ENCODE peak calls at places on chromosomes 6 and 20, in four cellular contexts. One of them, this sample, is unnamed. For H3K27me3 and H3K4me1, the result is how much of the 10 kb centered on the place peaks cover.

GRCh38 chr6:168908166-168908565 is 345.5 kb downstream of the THBS2 start:
- DNase-seq in lower lobe of right lung: no peak
- DNase-seq in foreskin keratinocyte: peak
- DNase-seq in tibial nerve: no peak
- DNase-seq in this sample: no peak

GRCh38 chr6:90328004-90328403 is 31.4 kb upstream of the BACH2 start:
- DNase-seq in foreskin keratinocyte: peak
- DNase-seq in lower lobe of right lung: no peak
- DNase-seq in tibial nerve: no peak
- DNase-seq in this sample: no peak

GRCh38 chr6:3456794-3457709 is at the start of gene SLC22A23:
- DNase-seq in tibial nerve: peak
- DNase-seq in foreskin keratinocyte: peak
- DNase-seq in lower lobe of right lung: peak
- DNase-seq in this sample: peak

GRCh38 chr20:34693414-34693813 is 10.7 kb upstream of the TP53INP2 start:
- DNase-seq in lower lobe of right lung: no peak
- DNase-seq in foreskin keratinocyte: no peak
- DNase-seq in tibial nerve: no peak
- DNase-seq in this sample: no peak

GRCh38 chr6:36126553-36127458 is 3.5 kb upstream of the MAPK13 start:
- DNase-seq in tibial nerve: no peak
- DNase-seq in lower lobe of right lung: no peak
- DNase-seq in foreskin keratinocyte: no peak
- DNase-seq in this sample: no peak

GRCh38 chr6:147077251-147077650 is 127.0 kb upstream of the STXBP5 start:
- DNase-seq in foreskin keratinocyte: no peak
- DNase-seq in lower lobe of right lung: peak
- DNase-seq in tibial nerve: no peak
- DNase-seq in this sample: no peak

GRCh38 chr20:23086056-23086551 is at the start of gene CD93:
- DNase-seq in foreskin keratinocyte: no peak
- DNase-seq in lower lobe of right lung: peak
- DNase-seq in tibial nerve: peak
- DNase-seq in this sample: peak

GRCh38 chr6:112983741-112984221 is 636.7 kb downstream of the RFPL4B start:
- DNase-seq in foreskin keratinocyte: no peak
- DNase-seq in tibial nerve: no peak
- DNase-seq in lower lobe of right lung: no peak
- DNase-seq in this sample: no peak

GRCh38 chr20:38229376-38230252 is 30.9 kb downstream of the KIAA1755 start:
- DNase-seq in lower lobe of right lung: no peak
- DNase-seq in tibial nerve: peak
- DNase-seq in foreskin keratinocyte: no peak
- DNase-seq in this sample: no peak

GRCh38 chr20:35517125-35517524 is 12.3 kb downstream of the C20orf173 start:
- DNase-seq in foreskin keratinocyte: no peak
- DNase-seq in lower lobe of right lung: no peak
- DNase-seq in tibial nerve: no peak
- DNase-seq in this sample: no peak

GRCh38 chr6:12955996-12956395 is 239.4 kb downstream of the PHACTR1 start:
- DNase-seq in lower lobe of right lung: no peak
- DNase-seq in foreskin keratinocyte: no peak
- DNase-seq in tibial nerve: no peak
- DNase-seq in this sample: no peak

GRCh38 chr6:90368601-90369000 is 72.0 kb upstream of the BACH2 start:
- DNase-seq in lower lobe of right lung: no peak
- DNase-seq in tibial nerve: no peak
- DNase-seq in foreskin keratinocyte: no peak
- DNase-seq in this sample: no peak

GRCh38 chr6:2102316-2102883 is 143.0 kb downstream of the GMDS start:
- DNase-seq in foreskin keratinocyte: no peak
- DNase-seq in tibial nerve: no peak
- DNase-seq in lower lobe of right lung: no peak
- DNase-seq in this sample: no peak

GRCh38 chr6:11459002-11459658 is 78.4 kb upstream of the TMEM170B start:
- DNase-seq in tibial nerve: no peak
- DNase-seq in foreskin keratinocyte: no peak
- DNase-seq in lower lobe of right lung: no peak
- DNase-seq in this sample: no peak

GRCh38 chr6:104789770-104790190 is 69.9 kb downstream of the HACE1 start:
- DNase-seq in tibial nerve: no peak
- DNase-seq in foreskin keratinocyte: peak
- DNase-seq in lower lobe of right lung: no peak
- DNase-seq in this sample: peak

GRCh38 chr6:39517763-39518162 is 195.3 kb upstream of the KCNK16 start:
- DNase-seq in foreskin keratinocyte: no peak
- DNase-seq in tibial nerve: no peak
- DNase-seq in lower lobe of right lung: no peak
- DNase-seq in this sample: no peak

GRCh38 chr6:105810105-105810921 is 275.8 kb upstream of the PRDM1 start:
- DNase-seq in tibial nerve: peak
- DNase-seq in lower lobe of right lung: peak
- DNase-seq in foreskin keratinocyte: peak
- DNase-seq in this sample: no peak

GRCh38 chr6:124036384-124036783 is 232.7 kb downstream of the NKAIN2 start:
- DNase-seq in lower lobe of right lung: no peak
- DNase-seq in foreskin keratinocyte: no peak
- DNase-seq in tibial nerve: no peak
- DNase-seq in this sample: no peak

GRCh38 chr20:50664248-50664647 is 27.1 kb downstream of the RIPOR3 start:
- DNase-seq in foreskin keratinocyte: no peak
- DNase-seq in tibial nerve: no peak
- DNase-seq in lower lobe of right lung: no peak
- DNase-seq in this sample: no peak

GRCh38 chr6:156727715-156728385 is 49.3 kb upstream of the ARID1B start:
- DNase-seq in tibial nerve: no peak
- DNase-seq in foreskin keratinocyte: no peak
- DNase-seq in lower lobe of right lung: no peak
- DNase-seq in this sample: no peak

GRCh38 chr6:165841153-165841558 is 178.1 kb upstream of the PDE10A start:
- DNase-seq in foreskin keratinocyte: no peak
- DNase-seq in tibial nerve: no peak
- DNase-seq in lower lobe of right lung: no peak
- DNase-seq in this sample: no peak

GRCh38 chr6:156633291-156633690 is 143.9 kb upstream of the ARID1B start:
- DNase-seq in foreskin keratinocyte: no peak
- DNase-seq in lower lobe of right lung: no peak
- DNase-seq in tibial nerve: no peak
- DNase-seq in this sample: no peak

GRCh38 chr20:62025394-62025793 is 40.3 kb downstream of the TAF4 start:
- DNase-seq in lower lobe of right lung: no peak
- DNase-seq in foreskin keratinocyte: no peak
- DNase-seq in tibial nerve: no peak
- DNase-seq in this sample: no peak

GRCh38 chr6:6709106-6709505 is 120.6 kb downstream of the LY86 start:
- DNase-seq in foreskin keratinocyte: no peak
- DNase-seq in lower lobe of right lung: no peak
- DNase-seq in tibial nerve: no peak
- DNase-seq in this sample: no peak

GRCh38 chr20:62947532-62948300 is 4.8 kb upstream of the SLC17A9 start:
- DNase-seq in foreskin keratinocyte: no peak
- DNase-seq in tibial nerve: no peak
- DNase-seq in lower lobe of right lung: no peak
- DNase-seq in this sample: no peak

GRCh38 chr20:63979549-63980316 is at the start of gene SAMD10:
- DNase-seq in tibial nerve: peak
- DNase-seq in lower lobe of right lung: no peak
- DNase-seq in foreskin keratinocyte: no peak
- DNase-seq in this sample: peak

GRCh38 chr6:123962508-123962907 is 158.8 kb downstream of the NKAIN2 start:
- DNase-seq in tibial nerve: no peak
- DNase-seq in lower lobe of right lung: peak
- DNase-seq in foreskin keratinocyte: peak
- DNase-seq in this sample: no peak

GRCh38 chr6:116611020-116611419 is 5.3 kb upstream of the RSPH4A start:
- DNase-seq in foreskin keratinocyte: peak
- DNase-seq in tibial nerve: no peak
- DNase-seq in lower lobe of right lung: no peak
- DNase-seq in this sample: no peak

GRCh38 chr6:90256698-90257485 is 39.8 kb downstream of the BACH2 start:
- DNase-seq in foreskin keratinocyte: peak
- DNase-seq in tibial nerve: no peak
- DNase-seq in lower lobe of right lung: no peak
- DNase-seq in this sample: peak

GRCh38 chr6:11616200-11616611 is 78.7 kb downstream of the TMEM170B start:
- DNase-seq in foreskin keratinocyte: no peak
- DNase-seq in lower lobe of right lung: no peak
- DNase-seq in tibial nerve: no peak
- DNase-seq in this sample: no peak

GRCh38 chr6:46917002-46917401 is 4.7 kb downstream of the ADGRF5 start:
- DNase-seq in tibial nerve: no peak
- DNase-seq in lower lobe of right lung: no peak
- DNase-seq in foreskin keratinocyte: no peak
- DNase-seq in this sample: no peak

GRCh38 chr6:24445704-24446103 is 43.0 kb downstream of the MRS2 start:
- DNase-seq in tibial nerve: no peak
- DNase-seq in lower lobe of right lung: no peak
- DNase-seq in foreskin keratinocyte: no peak
- DNase-seq in this sample: no peak

GRCh38 chr6:166596741-166597507 is 10.4 kb upstream of the RAMACL start:
- DNase-seq in lower lobe of right lung: no peak
- DNase-seq in foreskin keratinocyte: no peak
- DNase-seq in tibial nerve: no peak
- DNase-seq in this sample: no peak

GRCh38 chr6:43604174-43604573 is 24.9 kb downstream of the GTPBP2 start:
- DNase-seq in foreskin keratinocyte: peak
- DNase-seq in lower lobe of right lung: no peak
- DNase-seq in tibial nerve: no peak
- DNase-seq in this sample: no peak

GRCh38 chr6:131281471-131282270 is 146.4 kb downstream of the AKAP7 start:
- DNase-seq in tibial nerve: peak
- DNase-seq in lower lobe of right lung: peak
- DNase-seq in foreskin keratinocyte: no peak
- DNase-seq in this sample: peak

GRCh38 chr6:87351583-87351982 is 7.0 kb downstream of the C6orf163 start:
- DNase-seq in tibial nerve: no peak
- DNase-seq in lower lobe of right lung: no peak
- DNase-seq in foreskin keratinocyte: no peak
- DNase-seq in this sample: no peak

GRCh38 chr6:1609662-1610496 is at the start of gene FOXC1:
- DNase-seq in foreskin keratinocyte: peak
- DNase-seq in tibial nerve: peak
- DNase-seq in lower lobe of right lung: peak
- DNase-seq in this sample: peak

DNA sequence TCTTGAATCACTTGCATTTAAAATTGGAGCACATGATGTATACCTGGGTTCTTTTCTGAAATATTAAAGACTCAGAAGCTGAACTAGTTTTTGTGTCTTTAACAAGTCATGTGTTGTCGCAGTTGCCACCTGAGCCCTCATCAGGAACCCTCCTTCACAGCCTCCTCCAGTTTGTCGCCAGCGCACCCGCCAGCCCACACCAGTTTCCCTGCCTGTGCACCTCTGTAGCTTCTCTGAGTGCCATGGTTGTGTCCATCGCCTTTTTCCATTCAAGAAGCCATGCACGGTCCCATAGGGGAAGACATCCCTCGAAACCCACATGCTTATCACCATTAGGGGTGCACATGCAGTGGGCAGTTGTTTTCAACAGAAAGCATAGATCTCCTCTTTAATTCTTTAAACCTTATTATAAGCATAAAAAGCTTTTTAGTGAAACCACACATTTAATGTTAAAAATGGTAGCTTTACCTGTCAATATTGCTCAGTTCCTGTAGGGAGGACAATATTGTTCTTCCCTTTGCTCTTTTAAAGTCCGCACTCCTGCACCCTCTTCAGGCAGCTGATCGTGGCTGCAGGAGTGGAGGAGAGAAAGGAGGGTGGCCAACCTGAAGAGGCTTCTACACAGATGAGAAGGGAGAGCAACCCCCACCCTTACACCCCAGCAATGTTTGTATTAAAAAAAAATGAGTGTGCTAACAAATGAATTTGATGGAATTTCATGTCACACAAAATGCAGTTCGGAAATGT is 121.9 kb downstream of the CFAP61 start:
- DNase-seq in lower lobe of right lung: no peak
- DNase-seq in tibial nerve: no peak
- DNase-seq in foreskin keratinocyte: no peak
- DNase-seq in this sample: no peak
- H3K27ac ChIP-seq in lower lobe of right lung: no peak
- H3K27ac ChIP-seq in tibial nerve: no peak
- H3K27ac ChIP-seq in foreskin keratinocyte: no peak
- H3K27ac ChIP-seq in this sample: no peak

GRCh38 chr20:56624786-56625681 is 4.1 kb upstream of the TFAP2C start:
- DNase-seq in tibial nerve: no peak
- DNase-seq in foreskin keratinocyte: no peak
- DNase-seq in lower lobe of right lung: no peak
- DNase-seq in this sample: no peak
- H3K27me3 ChIP-seq in tibial nerve: half or more
- H3K27me3 ChIP-seq in foreskin keratinocyte: under half
- H3K27me3 ChIP-seq in lower lobe of right lung: half or more
- H3K27me3 ChIP-seq in this sample: under half

GRCh38 chr6:75419408-75419807 is 74.2 kb downstream of the FILIP1 start:
- DNase-seq in lower lobe of right lung: no peak
- DNase-seq in tibial nerve: no peak
- DNase-seq in foreskin keratinocyte: no peak
- DNase-seq in this sample: no peak

GRCh38 chr6:75421316-75422023 is 72.1 kb downstream of the FILIP1 start:
- DNase-seq in foreskin keratinocyte: no peak
- DNase-seq in tibial nerve: no peak
- DNase-seq in lower lobe of right lung: no peak
- DNase-seq in this sample: no peak

GRCh38 chr6:75424610-75425548 is 68.7 kb downstream of the FILIP1 start:
- DNase-seq in foreskin keratinocyte: peak
- DNase-seq in lower lobe of right lung: no peak
- DNase-seq in tibial nerve: no peak
- DNase-seq in this sample: no peak

GRCh38 chr6:75419980-75420379 is 73.6 kb downstream of the FILIP1 start:
- DNase-seq in lower lobe of right lung: no peak
- DNase-seq in tibial nerve: no peak
- DNase-seq in foreskin keratinocyte: no peak
- DNase-seq in this sample: no peak

GRCh38 chr6:75422024-75422639 is 71.5 kb downstream of the FILIP1 start:
- DNase-seq in foreskin keratinocyte: no peak
- DNase-seq in lower lobe of right lung: no peak
- DNase-seq in tibial nerve: no peak
- DNase-seq in this sample: no peak
- H3K4me1 ChIP-seq in foreskin keratinocyte: under half
- H3K4me1 ChIP-seq in lower lobe of right lung: under half
- H3K4me1 ChIP-seq in tibial nerve: under half
- H3K4me1 ChIP-seq in this sample: under half

DNA sequence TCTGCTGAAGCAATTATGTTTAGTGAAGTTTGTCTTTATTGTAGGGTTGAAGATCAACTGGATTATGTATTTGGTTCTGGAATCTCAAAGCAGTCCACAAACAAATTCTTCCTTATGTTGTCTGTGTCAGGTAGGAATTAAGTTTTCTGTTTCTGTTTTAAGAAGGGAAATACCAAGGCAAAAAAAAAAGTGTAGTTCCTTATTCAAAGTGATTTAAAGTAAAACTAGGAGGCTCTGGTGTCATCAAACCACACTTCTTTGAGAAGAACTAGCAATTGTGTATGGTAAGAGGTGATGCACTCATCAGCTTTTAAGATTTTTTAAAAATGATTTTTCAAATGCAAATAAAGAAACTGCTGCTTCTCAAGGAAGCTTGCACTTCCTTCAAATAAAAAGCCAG is 1.9 kb downstream of the FAM135A start:
- DNase-seq in tibial nerve: no peak
- DNase-seq in lower lobe of right lung: no peak
- DNase-seq in foreskin keratinocyte: no peak
- DNase-seq in this sample: no peak
- H3K27ac ChIP-seq in tibial nerve: no peak
- H3K27ac ChIP-seq in lower lobe of right lung: no peak
- H3K27ac ChIP-seq in foreskin keratinocyte: no peak
- H3K27ac ChIP-seq in this sample: no peak

This sample was measured in CD4-positive, alpha-beta memory T cell.